ENCODE peak calls at places on chromosome 5, in five cellular contexts. One of them, this sample, is unnamed.

GRCh38 chr5:36392818-36393217 is 91.1 kb upstream of the RANBP3L start:
- DNase-seq in activated B cell treated with CpG ODN at 0.5 μM for 24 hours: no peak
- DNase-seq in cardiac fibroblast: peak
- DNase-seq in Panc1: no peak
- DNase-seq in AG09319: peak
- DNase-seq in this sample: no peak

GRCh38 chr5:38598994-38599611 is 42.7 kb upstream of the LIFR start:
- DNase-seq in cardiac fibroblast: peak
- DNase-seq in AG09319: no peak
- DNase-seq in activated B cell treated with CpG ODN at 0.5 μM for 24 hours: no peak
- DNase-seq in Panc1: peak
- DNase-seq in this sample: no peak

GRCh38 chr5:66633754-66634153 is 37.6 kb downstream of the MAST4 start:
- DNase-seq in AG09319: no peak
- DNase-seq in activated B cell treated with CpG ODN at 0.5 μM for 24 hours: no peak
- DNase-seq in cardiac fibroblast: no peak
- DNase-seq in Panc1: no peak
- DNase-seq in this sample: no peak

GRCh38 chr5:34416501-34417008 is 239.6 kb upstream of the RAI14 start:
- DNase-seq in activated B cell treated with CpG ODN at 0.5 μM for 24 hours: no peak
- DNase-seq in AG09319: no peak
- DNase-seq in Panc1: no peak
- DNase-seq in cardiac fibroblast: no peak
- DNase-seq in this sample: no peak

GRCh38 chr5:95669540-95669939 is 13.3 kb downstream of the SPATA9 start:
- DNase-seq in cardiac fibroblast: peak
- DNase-seq in Panc1: no peak
- DNase-seq in activated B cell treated with CpG ODN at 0.5 μM for 24 hours: no peak
- DNase-seq in AG09319: peak
- DNase-seq in this sample: no peak

GRCh38 chr5:4363045-4363444 is 767.4 kb downstream of the IRX1 start:
- DNase-seq in Panc1: no peak
- DNase-seq in activated B cell treated with CpG ODN at 0.5 μM for 24 hours: no peak
- DNase-seq in cardiac fibroblast: no peak
- DNase-seq in AG09319: no peak
- DNase-seq in this sample: no peak

GRCh38 chr5:111295649-111296048 is 71.5 kb downstream of the CAMK4 start:
- DNase-seq in AG09319: no peak
- DNase-seq in Panc1: no peak
- DNase-seq in cardiac fibroblast: no peak
- DNase-seq in activated B cell treated with CpG ODN at 0.5 μM for 24 hours: no peak
- DNase-seq in this sample: no peak

GRCh38 chr5:154722936-154723335 is 32.2 kb upstream of the LARP1 start:
- DNase-seq in cardiac fibroblast: no peak
- DNase-seq in activated B cell treated with CpG ODN at 0.5 μM for 24 hours: no peak
- DNase-seq in Panc1: no peak
- DNase-seq in AG09319: no peak
- DNase-seq in this sample: no peak

GRCh38 chr5:36950586-36951457 is 74.3 kb downstream of the NIPBL start:
- DNase-seq in cardiac fibroblast: peak
- DNase-seq in activated B cell treated with CpG ODN at 0.5 μM for 24 hours: no peak
- DNase-seq in Panc1: no peak
- DNase-seq in AG09319: peak
- DNase-seq in this sample: no peak

GRCh38 chr5:96709152-96709821 is 47.1 kb downstream of the CAST start:
- DNase-seq in cardiac fibroblast: peak
- DNase-seq in activated B cell treated with CpG ODN at 0.5 μM for 24 hours: no peak
- DNase-seq in Panc1: no peak
- DNase-seq in AG09319: peak
- DNase-seq in this sample: no peak

GRCh38 chr5:150394103-150394502 is 18.6 kb downstream of the CD74 start:
- DNase-seq in activated B cell treated with CpG ODN at 0.5 μM for 24 hours: no peak
- DNase-seq in cardiac fibroblast: peak
- DNase-seq in Panc1: no peak
- DNase-seq in AG09319: no peak
- DNase-seq in this sample: no peak

GRCh38 chr5:37198842-37199241 is 50.3 kb downstream of the CPLANE1 start:
- DNase-seq in AG09319: no peak
- DNase-seq in cardiac fibroblast: peak
- DNase-seq in activated B cell treated with CpG ODN at 0.5 μM for 24 hours: no peak
- DNase-seq in Panc1: no peak
- DNase-seq in this sample: no peak

GRCh38 chr5:106827061-106827460 is 843.7 kb downstream of the EFNA5 start:
- DNase-seq in activated B cell treated with CpG ODN at 0.5 μM for 24 hours: no peak
- DNase-seq in Panc1: no peak
- DNase-seq in cardiac fibroblast: peak
- DNase-seq in AG09319: no peak
- DNase-seq in this sample: no peak

GRCh38 chr5:54361683-54362411 is 51.5 kb upstream of the ARL15 start:
- DNase-seq in cardiac fibroblast: no peak
- DNase-seq in Panc1: no peak
- DNase-seq in AG09319: no peak
- DNase-seq in activated B cell treated with CpG ODN at 0.5 μM for 24 hours: no peak
- DNase-seq in this sample: no peak

GRCh38 chr5:24642022-24642421 is 2.8 kb downstream of the CDH10 start:
- DNase-seq in activated B cell treated with CpG ODN at 0.5 μM for 24 hours: no peak
- DNase-seq in Panc1: peak
- DNase-seq in AG09319: no peak
- DNase-seq in cardiac fibroblast: peak
- DNase-seq in this sample: no peak

GRCh38 chr5:5350101-5350500 is 72.4 kb upstream of the ICE1 start:
- DNase-seq in Panc1: no peak
- DNase-seq in cardiac fibroblast: no peak
- DNase-seq in activated B cell treated with CpG ODN at 0.5 μM for 24 hours: no peak
- DNase-seq in AG09319: no peak
- DNase-seq in this sample: no peak

GRCh38 chr5:10229306-10230048 is 20.2 kb downstream of the ATPSCKMT start:
- DNase-seq in AG09319: no peak
- DNase-seq in cardiac fibroblast: peak
- DNase-seq in activated B cell treated with CpG ODN at 0.5 μM for 24 hours: no peak
- DNase-seq in Panc1: no peak
- DNase-seq in this sample: no peak

GRCh38 chr5:62001640-62002039 is 304.4 kb upstream of the KIF2A start:
- DNase-seq in AG09319: no peak
- DNase-seq in Panc1: no peak
- DNase-seq in activated B cell treated with CpG ODN at 0.5 μM for 24 hours: no peak
- DNase-seq in cardiac fibroblast: no peak
- DNase-seq in this sample: no peak

GRCh38 chr5:41524174-41524573 is 13.8 kb upstream of the PLCXD3 start:
- DNase-seq in Panc1: no peak
- DNase-seq in activated B cell treated with CpG ODN at 0.5 μM for 24 hours: no peak
- DNase-seq in AG09319: no peak
- DNase-seq in cardiac fibroblast: peak
- DNase-seq in this sample: no peak

GRCh38 chr5:380701-381309 is 59.3 kb downstream of the AHRR start:
- DNase-seq in cardiac fibroblast: peak
- DNase-seq in activated B cell treated with CpG ODN at 0.5 μM for 24 hours: no peak
- DNase-seq in Panc1: no peak
- DNase-seq in AG09319: peak
- DNase-seq in this sample: peak

GRCh38 chr5:9653811-9654210 is 23.7 kb upstream of the TAS2R1 start:
- DNase-seq in AG09319: peak
- DNase-seq in Panc1: no peak
- DNase-seq in cardiac fibroblast: peak
- DNase-seq in activated B cell treated with CpG ODN at 0.5 μM for 24 hours: no peak
- DNase-seq in this sample: no peak

GRCh38 chr5:43602456-43602817 is 543 bp upstream of the NNT start:
- DNase-seq in cardiac fibroblast: peak
- DNase-seq in AG09319: no peak
- DNase-seq in Panc1: no peak
- DNase-seq in activated B cell treated with CpG ODN at 0.5 μM for 24 hours: no peak
- DNase-seq in this sample: no peak

GRCh38 chr5:172412724-172413260 is 41.5 kb downstream of the SH3PXD2B start:
- DNase-seq in AG09319: peak
- DNase-seq in cardiac fibroblast: peak
- DNase-seq in activated B cell treated with CpG ODN at 0.5 μM for 24 hours: no peak
- DNase-seq in Panc1: no peak
- DNase-seq in this sample: peak

GRCh38 chr5:149345892-149346222 is 558 bp downstream of the GRPEL2 start:
- DNase-seq in Panc1: no peak
- DNase-seq in activated B cell treated with CpG ODN at 0.5 μM for 24 hours: no peak
- DNase-seq in cardiac fibroblast: peak
- DNase-seq in AG09319: no peak
- DNase-seq in this sample: no peak

GRCh38 chr5:78577051-78577807 is 71.3 kb downstream of the LHFPL2 start:
- DNase-seq in activated B cell treated with CpG ODN at 0.5 μM for 24 hours: no peak
- DNase-seq in Panc1: no peak
- DNase-seq in AG09319: no peak
- DNase-seq in cardiac fibroblast: peak
- DNase-seq in this sample: no peak

GRCh38 chr5:140011297-140011802 is 31.7 kb downstream of the NRG2 start:
- DNase-seq in activated B cell treated with CpG ODN at 0.5 μM for 24 hours: no peak
- DNase-seq in cardiac fibroblast: peak
- DNase-seq in Panc1: peak
- DNase-seq in AG09319: no peak
- DNase-seq in this sample: no peak

GRCh38 chr5:119368238-119368630 is 12.4 kb downstream of the TNFAIP8 start:
- DNase-seq in cardiac fibroblast: no peak
- DNase-seq in activated B cell treated with CpG ODN at 0.5 μM for 24 hours: no peak
- DNase-seq in AG09319: no peak
- DNase-seq in Panc1: no peak
- DNase-seq in this sample: no peak

GRCh38 chr5:80251636-80252035 is 4.2 kb downstream of the SERINC5 start:
- DNase-seq in cardiac fibroblast: no peak
- DNase-seq in activated B cell treated with CpG ODN at 0.5 μM for 24 hours: no peak
- DNase-seq in AG09319: no peak
- DNase-seq in Panc1: no peak
- DNase-seq in this sample: no peak

GRCh38 chr5:2093859-2094615 is 211.3 kb upstream of the IRX4 start:
- DNase-seq in Panc1: peak
- DNase-seq in cardiac fibroblast: peak
- DNase-seq in activated B cell treated with CpG ODN at 0.5 μM for 24 hours: no peak
- DNase-seq in AG09319: no peak
- DNase-seq in this sample: no peak

GRCh38 chr5:111603446-111603827 is 91.1 kb upstream of the STARD4 start:
- DNase-seq in cardiac fibroblast: no peak
- DNase-seq in AG09319: no peak
- DNase-seq in Panc1: no peak
- DNase-seq in activated B cell treated with CpG ODN at 0.5 μM for 24 hours: no peak
- DNase-seq in this sample: no peak

GRCh38 chr5:159106569-159107282 is 7.0 kb upstream of the EBF1 start:
- DNase-seq in AG09319: peak
- DNase-seq in activated B cell treated with CpG ODN at 0.5 μM for 24 hours: peak
- DNase-seq in cardiac fibroblast: peak
- DNase-seq in Panc1: peak
- DNase-seq in this sample: no peak

DNA sequence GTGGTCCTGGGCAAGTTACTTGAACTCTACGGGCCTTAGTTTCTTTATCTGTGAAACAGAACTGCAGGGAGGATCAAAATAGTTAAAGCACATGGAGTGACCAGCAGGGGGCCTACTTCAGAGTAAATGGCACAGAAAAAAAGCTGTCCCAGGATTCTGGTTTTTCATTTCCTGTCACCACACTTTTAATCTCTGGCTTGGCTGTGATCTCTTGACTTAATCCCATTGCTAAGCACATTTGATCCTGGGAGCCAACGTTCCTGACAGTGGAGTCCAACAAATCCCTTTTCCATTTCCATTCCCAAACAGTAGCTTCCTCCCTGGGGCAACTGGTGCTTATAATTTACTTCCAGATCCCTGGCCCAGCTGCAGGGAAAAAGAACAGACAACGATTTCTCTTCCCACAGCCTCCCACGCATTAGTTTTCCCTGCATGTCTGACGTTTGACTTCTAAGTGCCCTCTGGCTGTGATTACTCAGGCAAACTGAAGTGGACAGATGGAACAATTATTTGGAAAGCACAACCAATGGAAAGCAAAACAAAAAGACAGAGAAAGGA is 136.5 kb upstream of the STK32A start:
- DNase-seq in cardiac fibroblast: peak
- DNase-seq in activated B cell treated with CpG ODN at 0.5 μM for 24 hours: no peak
- DNase-seq in AG09319: peak
- DNase-seq in Panc1: no peak
- DNase-seq in this sample: no peak
- TF ChIP-seq CTCF in cardiac fibroblast: peak
- TF ChIP-seq CTCF in activated B cell treated with CpG ODN at 0.5 μM for 24 hours: no peak
- TF ChIP-seq CTCF in AG09319: peak
- TF ChIP-seq CTCF in Panc1: peak
- TF ChIP-seq CTCF in this sample: peak

DNA sequence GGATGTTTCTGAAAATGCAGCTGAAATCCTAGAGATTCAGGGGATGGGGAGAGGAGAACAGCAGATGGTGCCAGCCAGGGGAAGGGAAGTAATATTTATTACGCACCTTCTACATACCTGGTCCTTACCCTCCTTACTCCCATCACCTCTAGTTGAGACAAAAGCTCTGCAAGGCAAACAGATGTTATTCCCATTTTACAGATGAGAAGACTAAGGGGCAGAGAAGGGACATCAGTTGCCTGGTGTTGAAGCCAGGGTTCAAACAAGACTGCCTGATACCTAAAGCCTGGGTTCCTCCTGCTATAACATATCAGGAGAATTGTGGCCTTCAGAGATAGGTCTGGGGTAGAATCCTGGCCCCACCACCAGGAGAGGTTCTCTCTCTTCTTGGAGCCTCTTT is 7.3 kb upstream of the BOD1 start:
- DNase-seq in Panc1: no peak
- DNase-seq in activated B cell treated with CpG ODN at 0.5 μM for 24 hours: no peak
- DNase-seq in AG09319: no peak
- DNase-seq in cardiac fibroblast: no peak
- DNase-seq in this sample: no peak
- TF ChIP-seq CTCF in Panc1: no peak
- TF ChIP-seq CTCF in activated B cell treated with CpG ODN at 0.5 μM for 24 hours: no peak
- TF ChIP-seq CTCF in AG09319: no peak
- TF ChIP-seq CTCF in cardiac fibroblast: no peak
- TF ChIP-seq CTCF in this sample: no peak

GRCh38 chr5:28780083-28780692 is 1741.8 kb upstream of the CDH9 start:
- DNase-seq in Panc1: no peak
- DNase-seq in cardiac fibroblast: no peak
- DNase-seq in activated B cell treated with CpG ODN at 0.5 μM for 24 hours: no peak
- DNase-seq in AG09319: no peak
- DNase-seq in this sample: no peak

GRCh38 chr5:28779161-28779754 is 1740.9 kb upstream of the CDH9 start:
- DNase-seq in activated B cell treated with CpG ODN at 0.5 μM for 24 hours: no peak
- DNase-seq in Panc1: peak
- DNase-seq in cardiac fibroblast: no peak
- DNase-seq in AG09319: no peak
- DNase-seq in this sample: no peak
- TF ChIP-seq CTCF in activated B cell treated with CpG ODN at 0.5 μM for 24 hours: no peak
- TF ChIP-seq CTCF in Panc1: peak
- TF ChIP-seq CTCF in cardiac fibroblast: no peak
- TF ChIP-seq CTCF in AG09319: no peak
- TF ChIP-seq CTCF in this sample: no peak

GRCh38 chr5:143235423-143235822 is 168.1 kb downstream of the NR3C1 start:
- DNase-seq in AG09319: no peak
- DNase-seq in Panc1: no peak
- DNase-seq in activated B cell treated with CpG ODN at 0.5 μM for 24 hours: no peak
- DNase-seq in cardiac fibroblast: peak
- DNase-seq in this sample: no peak
- TF ChIP-seq CTCF in AG09319: no peak
- TF ChIP-seq CTCF in Panc1: no peak
- TF ChIP-seq CTCF in activated B cell treated with CpG ODN at 0.5 μM for 24 hours: no peak
- TF ChIP-seq CTCF in cardiac fibroblast: no peak
- TF ChIP-seq CTCF in this sample: no peak

This sample was measured in CD14-positive monocyte.